ENCODE peak calls at places on chromosomes 7 and 10, in eight cellular contexts. E is transverse colon, D is tibial nerve, Q is suprapubic skin, W is sigmoid colon, V is stomach, M is esophagus muscularis mucosa, P is SK-N-SH. Y is an unnamed sample.

GRCh38 chr10:2866569-2866968 is 200.8 kb upstream of the PFKP start:
- DNase-seq in E (no peak), D (no peak), Q (no peak), W (no peak), V (no peak), M (peak; percentile 86), P (no peak), Y (no peak)

GRCh38 chr10:132742167-132742836 is 43.6 kb downstream of the NKX6-2 start:
- DNase-seq in E (peak; percentile 43), D (no peak), Q (no peak), W (no peak), V (no peak), M (no peak), P (no peak), Y (no peak)

GRCh38 chr10:126387931-126388911 is at the start of gene ADAM12:
- DNase-seq in E (peak; percentile 21), D (no peak), Q (no peak), W (peak; percentile 80), V (no peak), M (peak; percentile 91), P (peak; percentile 88), Y (peak; percentile 79)

GRCh38 chr10:82847242-82847641 is 972.2 kb downstream of the NRG3 start:
- DNase-seq in E (no peak), D (no peak), Q (no peak), W (no peak), V (no peak), M (no peak), P (no peak), Y (no peak)

GRCh38 chr10:32981760-32982159 is 23.7 kb upstream of the ITGB1 start:
- DNase-seq in E (peak; percentile 77), D (no peak), Q (no peak), W (no peak), V (peak; percentile 50), M (no peak), P (no peak), Y (peak; percentile 29)

GRCh38 chr7:130486963-130487324 is 4.9 kb upstream of the MEST start:
- DNase-seq in E (no peak), D (no peak), Q (no peak), W (no peak), V (no peak), M (no peak), P (no peak), Y (no peak)

GRCh38 chr7:50603288-50603687 is 38.1 kb upstream of the DDC start:
- DNase-seq in E (no peak), D (no peak), Q (no peak), W (no peak), V (no peak), M (no peak), P (no peak), Y (no peak)

GRCh38 chr7:110347091-110347490 is 743.8 kb upstream of the LRRN3 start:
- DNase-seq in E (no peak), D (no peak), Q (no peak), W (no peak), V (no peak), M (no peak), P (no peak), Y (no peak)

GRCh38 chr10:75556320-75556719 is 124.9 kb downstream of the LRMDA start:
- DNase-seq in E (no peak), D (no peak), Q (no peak), W (no peak), V (no peak), M (no peak), P (no peak), Y (no peak)

GRCh38 chr10:86205761-86206145 is 160.8 kb downstream of the GRID1 start:
- DNase-seq in E (no peak), D (no peak), Q (peak; percentile 21), W (peak; percentile 52), V (no peak), M (no peak), P (no peak), Y (no peak)

GRCh38 chr10:133260895-133261725 is 15.6 kb downstream of the ADAM8 start:
- DNase-seq in E (peak; percentile 71), D (no peak), Q (peak; percentile 84), W (peak; percentile 82), V (peak; percentile 57), M (no peak), P (peak; percentile 83), Y (peak; percentile 76)

GRCh38 chr7:139797607-139798006 is 19.8 kb upstream of the HIPK2 start:
- DNase-seq in E (no peak), D (no peak), Q (no peak), W (no peak), V (no peak), M (no peak), P (no peak), Y (no peak)

GRCh38 chr7:29336851-29337627 is 142.5 kb downstream of the CHN2 start:
- DNase-seq in E (no peak), D (no peak), Q (no peak), W (no peak), V (no peak), M (no peak), P (no peak), Y (no peak)

GRCh38 chr7:69962856-69963149 is 364.5 kb downstream of the AUTS2 start:
- DNase-seq in E (no peak), D (no peak), Q (no peak), W (no peak), V (no peak), M (no peak), P (no peak), Y (no peak)

GRCh38 chr10:50229460-50229859 is 21.9 kb downstream of the ASAH2 start:
- DNase-seq in E (no peak), D (no peak), Q (no peak), W (no peak), V (no peak), M (no peak), P (no peak), Y (no peak)

GRCh38 chr7:28093617-28094232 is 86.9 kb downstream of the JAZF1 start:
- DNase-seq in E (peak; percentile 74), D (peak; percentile 78), Q (peak; percentile 84), W (peak; percentile 93), V (peak; percentile 55), M (no peak), P (peak; percentile 72), Y (peak; percentile 74)

GRCh38 chr10:132912685-132913558 is 29.4 kb downstream of the CFAP46 start:
- DNase-seq in E (peak; percentile 8), D (peak; percentile 5), Q (peak; percentile 45), W (peak; percentile 57), V (no peak), M (no peak), P (no peak), Y (peak; percentile 27)

GRCh38 chr7:100676501-100677306 is 3.2 kb downstream of the GNB2 start:
- DNase-seq in E (peak; percentile 15), D (no peak), Q (peak; percentile 69), W (peak; percentile 74), V (no peak), M (no peak), P (no peak), Y (peak; percentile 46)

GRCh38 chr7:89606479-89606878 is 547.8 kb upstream of the STEAP1 start:
- DNase-seq in E (no peak), D (no peak), Q (no peak), W (no peak), V (no peak), M (no peak), P (no peak), Y (no peak)

GRCh38 chr7:89607797-89608196 is 546.5 kb upstream of the STEAP1 start:
- DNase-seq in E (no peak), D (no peak), Q (no peak), W (no peak), V (no peak), M (no peak), P (no peak), Y (no peak)

GRCh38 chr7:89605362-89605761 is 548.9 kb upstream of the STEAP1 start:
- DNase-seq in E (no peak), D (no peak), Q (no peak), W (no peak), V (no peak), M (no peak), P (no peak), Y (no peak)

DNA sequence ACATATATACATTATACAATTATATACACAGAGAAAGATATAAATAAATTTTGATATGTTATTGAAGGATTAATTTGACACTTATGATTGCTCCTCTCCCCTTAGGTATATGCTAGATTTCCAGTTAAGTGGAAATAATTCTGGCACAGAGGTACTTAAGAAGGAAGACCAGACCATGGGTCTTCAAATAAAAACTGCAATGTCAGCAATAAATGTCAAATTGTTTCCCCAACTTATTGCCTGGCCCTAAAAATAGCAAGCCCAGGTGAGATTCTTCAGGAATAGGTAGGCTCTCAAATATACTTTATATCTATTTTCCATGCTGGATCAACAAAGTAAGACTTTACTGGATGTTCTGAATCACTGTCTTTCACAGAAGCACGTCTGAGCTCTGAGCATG is 551.3 kb upstream of the STEAP1 start:
- DNase-seq in E (no peak), D (no peak), Q (no peak), W (no peak), V (no peak), M (no peak), P (no peak), Y (no peak)
- TF ChIP-seq EP300 in E (no peak), D (no peak), Q (no peak), W (no peak), V (no peak), M (no peak), P (no peak), Y (no peak)

GRCh38 chr7:34675749-34676374 is 17.8 kb downstream of the NPSR1 start:
- DNase-seq in E (no peak), D (no peak), Q (no peak), W (no peak), V (no peak), M (peak; percentile 47), P (peak; percentile 37), Y (no peak)

GRCh38 chr7:34673066-34673465 is 15.0 kb downstream of the NPSR1 start:
- DNase-seq in E (no peak), D (no peak), Q (no peak), W (no peak), V (no peak), M (no peak), P (no peak), Y (no peak)

GRCh38 chr7:34677491-34677890 is 19.5 kb downstream of the NPSR1 start:
- DNase-seq in E (no peak), D (no peak), Q (no peak), W (no peak), V (no peak), M (peak; percentile 57), P (no peak), Y (no peak)

GRCh38 chr7:34672430-34672829 is 14.4 kb downstream of the NPSR1 start:
- DNase-seq in E (no peak), D (no peak), Q (no peak), W (no peak), V (no peak), M (no peak), P (no peak), Y (no peak)
- H3K36me3 ChIP-seq in E (no peaks in the 10 kb centered on the region), D (no peaks in the 10 kb centered on the region), Q (no peaks in the 10 kb centered on the region), W (no peaks in the 10 kb centered on the region), V (no peaks in the 10 kb centered on the region), M (no peaks in the 10 kb centered on the region), P (no peaks in the 10 kb centered on the region), Y (no peaks in the 10 kb centered on the region)

GRCh38 chr10:73232887-73233286 is 14.2 kb downstream of the DNAJC9 start:
- DNase-seq in E (no peak), D (no peak), Q (no peak), W (no peak), V (no peak), M (no peak), P (no peak), Y (no peak)
- TF ChIP-seq EP300 in E (no peak), D (no peak), Q (no peak), W (no peak), V (no peak), M (no peak), P (no peak), Y (no peak)

GRCh38 chr7:74059681-74060588 is 23.7 kb upstream of the LIMK1 start:
- DNase-seq in E (peak; percentile 88), D (no peak), Q (peak; percentile 89), W (no peak), V (peak; percentile 96), M (no peak), P (peak; percentile 40), Y (peak; percentile 51)
- H3K36me3 ChIP-seq in E (no peaks in the 10 kb centered on the region), D (no peaks in the 10 kb centered on the region), Q (peaks cover 39% of the 10 kb centered on the region), W (peaks cover 55% of the 10 kb centered on the region), V (peaks cover 15% of the 10 kb centered on the region), M (peaks cover 77% of the 10 kb centered on the region), P (no peaks in the 10 kb centered on the region), Y (no peaks in the 10 kb centered on the region)